ENCODE peak calls at places on chromosome 1, in nine cellular contexts. One of them, this sample, is unnamed.

GRCh38 chr1:12014141-12014981 is 4.9 kb upstream of the MIIP start:
- DNase-seq in K562: peak; percentile 61
- DNase-seq in GM12892: no peak
- DNase-seq in heart left ventricle: peak; percentile 52
- DNase-seq in lower leg skin: no peak
- DNase-seq in GM12891: no peak
- DNase-seq in H1: no peak
- DNase-seq in A549: peak; percentile 25
- DNase-seq in body of pancreas: no peak
- DNase-seq in this sample: peak; percentile 75

GRCh38 chr1:207336559-207337467 is 15.3 kb downstream of the CD55 start:
- DNase-seq in H1: no peak
- DNase-seq in lower leg skin: no peak
- DNase-seq in K562: no peak
- DNase-seq in GM12892: no peak
- DNase-seq in GM12891: no peak
- DNase-seq in body of pancreas: no peak
- DNase-seq in A549: peak; percentile 77
- DNase-seq in heart left ventricle: no peak
- DNase-seq in this sample: no peak

GRCh38 chr1:172931846-172932245 is 118.9 kb downstream of the TNFSF18 start:
- DNase-seq in GM12892: no peak
- DNase-seq in GM12891: no peak
- DNase-seq in A549: no peak
- DNase-seq in lower leg skin: no peak
- DNase-seq in H1: no peak
- DNase-seq in K562: no peak
- DNase-seq in heart left ventricle: no peak
- DNase-seq in body of pancreas: no peak
- DNase-seq in this sample: no peak

GRCh38 chr1:245016700-245017099 is 138.1 kb upstream of the KIF26B start:
- DNase-seq in lower leg skin: no peak
- DNase-seq in GM12892: no peak
- DNase-seq in A549: no peak
- DNase-seq in heart left ventricle: no peak
- DNase-seq in H1: no peak
- DNase-seq in K562: no peak
- DNase-seq in GM12891: no peak
- DNase-seq in body of pancreas: no peak
- DNase-seq in this sample: no peak

GRCh38 chr1:175072131-175072941 is 4.7 kb downstream of the TNN start:
- DNase-seq in A549: no peak
- DNase-seq in GM12892: no peak
- DNase-seq in lower leg skin: no peak
- DNase-seq in H1: no peak
- DNase-seq in GM12891: peak; percentile 27
- DNase-seq in body of pancreas: no peak
- DNase-seq in heart left ventricle: peak; percentile 45
- DNase-seq in K562: no peak
- DNase-seq in this sample: no peak

GRCh38 chr1:4531842-4532241 is 122.6 kb upstream of the AJAP1 start:
- DNase-seq in heart left ventricle: no peak
- DNase-seq in H1: no peak
- DNase-seq in GM12891: no peak
- DNase-seq in GM12892: no peak
- DNase-seq in body of pancreas: no peak
- DNase-seq in lower leg skin: no peak
- DNase-seq in K562: no peak
- DNase-seq in A549: no peak
- DNase-seq in this sample: no peak

GRCh38 chr1:32470991-32471694 is 6.3 kb downstream of the ZBTB8B start:
- DNase-seq in K562: peak; percentile 69
- DNase-seq in lower leg skin: no peak
- DNase-seq in GM12892: no peak
- DNase-seq in body of pancreas: peak; percentile 21
- DNase-seq in A549: no peak
- DNase-seq in H1: peak; percentile 25
- DNase-seq in GM12891: peak; percentile 56
- DNase-seq in heart left ventricle: no peak
- DNase-seq in this sample: no peak

GRCh38 chr1:53057134-53057533 is 4.9 kb upstream of the PODN start:
- DNase-seq in GM12891: no peak
- DNase-seq in lower leg skin: no peak
- DNase-seq in A549: no peak
- DNase-seq in H1: no peak
- DNase-seq in heart left ventricle: no peak
- DNase-seq in K562: no peak
- DNase-seq in GM12892: no peak
- DNase-seq in body of pancreas: no peak
- DNase-seq in this sample: no peak

GRCh38 chr1:63305043-63305442 is 17.3 kb upstream of the FOXD3 start:
- DNase-seq in H1: no peak
- DNase-seq in K562: no peak
- DNase-seq in body of pancreas: no peak
- DNase-seq in lower leg skin: no peak
- DNase-seq in GM12891: no peak
- DNase-seq in GM12892: no peak
- DNase-seq in A549: no peak
- DNase-seq in heart left ventricle: no peak
- DNase-seq in this sample: no peak

GRCh38 chr1:53111073-53111556 is 31.3 kb downstream of the SLC1A7 start:
- DNase-seq in body of pancreas: no peak
- DNase-seq in GM12892: no peak
- DNase-seq in heart left ventricle: no peak
- DNase-seq in K562: no peak
- DNase-seq in H1: no peak
- DNase-seq in A549: peak; percentile 72
- DNase-seq in GM12891: no peak
- DNase-seq in lower leg skin: no peak
- DNase-seq in this sample: peak; percentile 45

GRCh38 chr1:89842547-89843278 is 21.9 kb downstream of the LRRC8D start:
- DNase-seq in lower leg skin: no peak
- DNase-seq in K562: no peak
- DNase-seq in H1: no peak
- DNase-seq in GM12892: no peak
- DNase-seq in GM12891: no peak
- DNase-seq in A549: no peak
- DNase-seq in heart left ventricle: no peak
- DNase-seq in body of pancreas: no peak
- DNase-seq in this sample: no peak

GRCh38 chr1:22132517-22133235 is 10.2 kb downstream of the WNT4 start:
- DNase-seq in K562: no peak
- DNase-seq in lower leg skin: no peak
- DNase-seq in H1: no peak
- DNase-seq in GM12891: no peak
- DNase-seq in A549: no peak
- DNase-seq in heart left ventricle: peak; percentile 62
- DNase-seq in GM12892: no peak
- DNase-seq in body of pancreas: peak; percentile 47
- DNase-seq in this sample: no peak

GRCh38 chr1:218430802-218431201 is 85.7 kb downstream of the TGFB2 start:
- DNase-seq in lower leg skin: no peak
- DNase-seq in GM12892: no peak
- DNase-seq in body of pancreas: no peak
- DNase-seq in H1: no peak
- DNase-seq in heart left ventricle: no peak
- DNase-seq in GM12891: no peak
- DNase-seq in K562: no peak
- DNase-seq in A549: no peak
- DNase-seq in this sample: no peak

GRCh38 chr1:181675091-181675490 is 191.8 kb downstream of the CACNA1E start:
- DNase-seq in H1: no peak
- DNase-seq in GM12891: no peak
- DNase-seq in body of pancreas: no peak
- DNase-seq in lower leg skin: no peak
- DNase-seq in A549: no peak
- DNase-seq in heart left ventricle: no peak
- DNase-seq in GM12892: no peak
- DNase-seq in K562: no peak
- DNase-seq in this sample: no peak

GRCh38 chr1:185376288-185376687 is 59.2 kb upstream of the IVNS1ABP start:
- DNase-seq in K562: no peak
- DNase-seq in GM12891: no peak
- DNase-seq in H1: no peak
- DNase-seq in GM12892: no peak
- DNase-seq in A549: no peak
- DNase-seq in lower leg skin: no peak
- DNase-seq in heart left ventricle: no peak
- DNase-seq in body of pancreas: no peak
- DNase-seq in this sample: no peak

GRCh38 chr1:228360533-228361313 is 45.9 kb downstream of the TRIM11 start:
- DNase-seq in A549: no peak
- DNase-seq in K562: no peak
- DNase-seq in heart left ventricle: peak; percentile 83
- DNase-seq in H1: no peak
- DNase-seq in body of pancreas: peak; percentile 91
- DNase-seq in GM12891: no peak
- DNase-seq in GM12892: no peak
- DNase-seq in lower leg skin: peak; percentile 76
- DNase-seq in this sample: peak; percentile 51

GRCh38 chr1:201544710-201545109 is 5.8 kb downstream of the NAV1 start:
- DNase-seq in GM12891: no peak
- DNase-seq in body of pancreas: no peak
- DNase-seq in GM12892: no peak
- DNase-seq in lower leg skin: no peak
- DNase-seq in A549: no peak
- DNase-seq in H1: no peak
- DNase-seq in heart left ventricle: no peak
- DNase-seq in K562: no peak
- DNase-seq in this sample: no peak

GRCh38 chr1:211822677-211823426 is 7.7 kb downstream of the LPGAT1 start:
- DNase-seq in heart left ventricle: no peak
- DNase-seq in lower leg skin: no peak
- DNase-seq in GM12892: no peak
- DNase-seq in A549: no peak
- DNase-seq in GM12891: no peak
- DNase-seq in body of pancreas: no peak
- DNase-seq in K562: no peak
- DNase-seq in H1: no peak
- DNase-seq in this sample: no peak

GRCh38 chr1:20725189-20726106 is 7.1 kb downstream of the SH2D5 start:
- DNase-seq in K562: no peak
- DNase-seq in body of pancreas: no peak
- DNase-seq in GM12891: no peak
- DNase-seq in heart left ventricle: no peak
- DNase-seq in lower leg skin: peak; percentile 82
- DNase-seq in GM12892: no peak
- DNase-seq in H1: no peak
- DNase-seq in A549: no peak
- DNase-seq in this sample: no peak

GRCh38 chr1:2556277-2557145 is at the start of gene TNFRSF14:
- DNase-seq in body of pancreas: peak; percentile 52
- DNase-seq in K562: peak; percentile 74
- DNase-seq in GM12891: peak; percentile 95
- DNase-seq in lower leg skin: peak; percentile 94
- DNase-seq in H1: no peak
- DNase-seq in A549: no peak
- DNase-seq in GM12892: peak; percentile 92
- DNase-seq in heart left ventricle: peak; percentile 49
- DNase-seq in this sample: peak; percentile 71

GRCh38 chr1:215568287-215568692 is 1.2 kb downstream of the KCTD3 start:
- DNase-seq in A549: peak; percentile 25
- DNase-seq in lower leg skin: no peak
- DNase-seq in K562: peak; percentile 72
- DNase-seq in heart left ventricle: no peak
- DNase-seq in GM12891: peak; percentile 18
- DNase-seq in GM12892: no peak
- DNase-seq in H1: no peak
- DNase-seq in body of pancreas: no peak
- DNase-seq in this sample: no peak

GRCh38 chr1:215566556-215567490 is at the start of gene KCTD3:
- DNase-seq in GM12891: no peak
- DNase-seq in body of pancreas: peak; percentile 77
- DNase-seq in A549: peak; percentile 81
- DNase-seq in GM12892: no peak
- DNase-seq in heart left ventricle: peak; percentile 89
- DNase-seq in H1: no peak
- DNase-seq in lower leg skin: peak; percentile 95
- DNase-seq in K562: peak; percentile 73
- DNase-seq in this sample: no peak

GRCh38 chr1:215569987-215570824 is 3.1 kb downstream of the KCTD3 start:
- DNase-seq in GM12892: no peak
- DNase-seq in body of pancreas: no peak
- DNase-seq in heart left ventricle: no peak
- DNase-seq in lower leg skin: no peak
- DNase-seq in K562: no peak
- DNase-seq in A549: no peak
- DNase-seq in GM12891: no peak
- DNase-seq in H1: no peak
- DNase-seq in this sample: no peak

GRCh38 chr1:215567491-215568286 is 585 bp downstream of the KCTD3 start:
- DNase-seq in A549: peak; percentile 77
- DNase-seq in GM12892: peak; percentile 41
- DNase-seq in K562: peak; percentile 53
- DNase-seq in GM12891: peak; percentile 50
- DNase-seq in H1: no peak
- DNase-seq in lower leg skin: peak; percentile 85
- DNase-seq in body of pancreas: peak; percentile 60
- DNase-seq in heart left ventricle: peak; percentile 59
- DNase-seq in this sample: peak; percentile 93
- TF ChIP-seq POLR2A in A549: no peak
- TF ChIP-seq POLR2A in GM12892: no peak
- TF ChIP-seq POLR2A in K562: peak; percentile 18
- TF ChIP-seq POLR2A in GM12891: peak; percentile 40
- TF ChIP-seq POLR2A in H1: no peak
- TF ChIP-seq POLR2A in lower leg skin: no peak
- TF ChIP-seq POLR2A in body of pancreas: no peak
- TF ChIP-seq POLR2A in heart left ventricle: no peak
- TF ChIP-seq POLR2A in this sample: no peak

GRCh38 chr1:226738995-226739695 is at the start of gene ITPKB:
- DNase-seq in A549: peak; percentile 44
- DNase-seq in GM12892: no peak
- DNase-seq in H1: no peak
- DNase-seq in heart left ventricle: peak; percentile 48
- DNase-seq in GM12891: no peak
- DNase-seq in K562: peak; percentile 39
- DNase-seq in body of pancreas: peak; percentile 62
- DNase-seq in lower leg skin: peak; percentile 93
- DNase-seq in this sample: peak; percentile 68
- TF ChIP-seq POLR2A in A549: no peak
- TF ChIP-seq POLR2A in GM12892: no peak
- TF ChIP-seq POLR2A in H1: no peak
- TF ChIP-seq POLR2A in heart left ventricle: no peak
- TF ChIP-seq POLR2A in GM12891: peak; percentile 24
- TF ChIP-seq POLR2A in K562: no peak
- TF ChIP-seq POLR2A in body of pancreas: no peak
- TF ChIP-seq POLR2A in lower leg skin: no peak
- TF ChIP-seq POLR2A in this sample: peak; percentile 36

GRCh38 chr1:34985063-34985770 is at the start of gene TMEM35B:
- DNase-seq in lower leg skin: peak; percentile 94
- DNase-seq in GM12891: peak; percentile 75
- DNase-seq in K562: peak; percentile 79
- DNase-seq in H1: no peak
- DNase-seq in A549: peak; percentile 33
- DNase-seq in heart left ventricle: peak; percentile 75
- DNase-seq in body of pancreas: peak; percentile 65
- DNase-seq in GM12892: peak; percentile 70
- DNase-seq in this sample: peak; percentile 64
- TF ChIP-seq POLR2A in lower leg skin: no peak
- TF ChIP-seq POLR2A in GM12891: peak; percentile 85
- TF ChIP-seq POLR2A in K562: peak; percentile 87
- TF ChIP-seq POLR2A in H1: no peak
- TF ChIP-seq POLR2A in A549: peak; percentile 77
- TF ChIP-seq POLR2A in heart left ventricle: no peak
- TF ChIP-seq POLR2A in body of pancreas: peak; percentile 53
- TF ChIP-seq POLR2A in GM12892: peak; percentile 86
- TF ChIP-seq POLR2A in this sample: peak; percentile 54

GRCh38 chr1:1122078-1122811 is 6.4 kb upstream of the C1orf159 start:
- DNase-seq in H1: peak; percentile 47
- DNase-seq in lower leg skin: peak; percentile 96
- DNase-seq in GM12892: peak; percentile 96
- DNase-seq in A549: peak; percentile 58
- DNase-seq in K562: peak; percentile 82
- DNase-seq in body of pancreas: peak; percentile 87
- DNase-seq in heart left ventricle: peak; percentile 87
- DNase-seq in GM12891: peak; percentile 98
- DNase-seq in this sample: peak; percentile 94
- TF ChIP-seq POLR2A in H1: no peak
- TF ChIP-seq POLR2A in lower leg skin: no peak
- TF ChIP-seq POLR2A in GM12892: no peak
- TF ChIP-seq POLR2A in A549: no peak
- TF ChIP-seq POLR2A in K562: no peak
- TF ChIP-seq POLR2A in body of pancreas: no peak
- TF ChIP-seq POLR2A in heart left ventricle: no peak
- TF ChIP-seq POLR2A in GM12891: no peak
- TF ChIP-seq POLR2A in this sample: no peak